ENCODE peak calls at places on chromosomes 13 and 19, in seven cellular contexts. One of them, this sample, is unnamed.

GRCh38 chr13:106052200-106052767 is 483.2 kb downstream of the EFNB2 start:
- DNase-seq in lower leg skin: no peak
- DNase-seq in LHCN-M2: peak; percentile 35
- DNase-seq in H1: no peak
- DNase-seq in sigmoid colon: no peak
- DNase-seq in mucosa of descending colon: no peak
- DNase-seq in activated T-cell treated with anti-CD3 and anti-CD28 coated beads, Interleukin-2, amount 50 U/mL, for 4 hours: no peak
- DNase-seq in this sample: no peak

GRCh38 chr13:29515372-29515771 is 80.1 kb downstream of the SLC7A1 start:
- DNase-seq in lower leg skin: no peak
- DNase-seq in LHCN-M2: no peak
- DNase-seq in H1: no peak
- DNase-seq in sigmoid colon: no peak
- DNase-seq in mucosa of descending colon: no peak
- DNase-seq in activated T-cell treated with anti-CD3 and anti-CD28 coated beads, Interleukin-2, amount 50 U/mL, for 4 hours: no peak
- DNase-seq in this sample: no peak

GRCh38 chr19:49635530-49636229 is 4.3 kb downstream of the RRAS start:
- DNase-seq in lower leg skin: no peak
- DNase-seq in LHCN-M2: no peak
- DNase-seq in H1: no peak
- DNase-seq in sigmoid colon: no peak
- DNase-seq in mucosa of descending colon: no peak
- DNase-seq in activated T-cell treated with anti-CD3 and anti-CD28 coated beads, Interleukin-2, amount 50 U/mL, for 4 hours: no peak
- DNase-seq in this sample: no peak

GRCh38 chr13:98575009-98575866 is 1.7 kb downstream of the STK24 start:
- DNase-seq in lower leg skin: no peak
- DNase-seq in LHCN-M2: no peak
- DNase-seq in H1: no peak
- DNase-seq in sigmoid colon: no peak
- DNase-seq in mucosa of descending colon: no peak
- DNase-seq in activated T-cell treated with anti-CD3 and anti-CD28 coated beads, Interleukin-2, amount 50 U/mL, for 4 hours: no peak
- DNase-seq in this sample: no peak

GRCh38 chr19:56119585-56119978 is 1.5 kb downstream of the ZNF787 start:
- DNase-seq in lower leg skin: peak; percentile 89
- DNase-seq in LHCN-M2: peak; percentile 50
- DNase-seq in H1: no peak
- DNase-seq in sigmoid colon: no peak
- DNase-seq in mucosa of descending colon: peak; percentile 71
- DNase-seq in activated T-cell treated with anti-CD3 and anti-CD28 coated beads, Interleukin-2, amount 50 U/mL, for 4 hours: no peak
- DNase-seq in this sample: peak; percentile 48

GRCh38 chr19:58559275-58560006 is 1.0 kb upstream of the UBE2M start:
- DNase-seq in lower leg skin: peak; percentile 97
- DNase-seq in LHCN-M2: peak; percentile 91
- DNase-seq in H1: no peak
- DNase-seq in sigmoid colon: peak; percentile 97
- DNase-seq in mucosa of descending colon: peak; percentile 89
- DNase-seq in activated T-cell treated with anti-CD3 and anti-CD28 coated beads, Interleukin-2, amount 50 U/mL, for 4 hours: no peak
- DNase-seq in this sample: peak; percentile 89

GRCh38 chr13:27783111-27783510 is 9.2 kb upstream of the GSX1 start:
- DNase-seq in lower leg skin: peak; percentile 71
- DNase-seq in LHCN-M2: no peak
- DNase-seq in H1: no peak
- DNase-seq in sigmoid colon: no peak
- DNase-seq in mucosa of descending colon: no peak
- DNase-seq in activated T-cell treated with anti-CD3 and anti-CD28 coated beads, Interleukin-2, amount 50 U/mL, for 4 hours: no peak
- DNase-seq in this sample: peak; percentile 37

GRCh38 chr13:23449386-23450162 is 16.1 kb upstream of the SACS start:
- DNase-seq in lower leg skin: no peak
- DNase-seq in LHCN-M2: no peak
- DNase-seq in H1: peak; percentile 68
- DNase-seq in sigmoid colon: no peak
- DNase-seq in mucosa of descending colon: no peak
- DNase-seq in activated T-cell treated with anti-CD3 and anti-CD28 coated beads, Interleukin-2, amount 50 U/mL, for 4 hours: no peak
- DNase-seq in this sample: no peak

GRCh38 chr13:28204690-28205443 is 66.5 kb downstream of the PAN3 start:
- DNase-seq in lower leg skin: no peak
- DNase-seq in LHCN-M2: no peak
- DNase-seq in H1: no peak
- DNase-seq in sigmoid colon: no peak
- DNase-seq in mucosa of descending colon: no peak
- DNase-seq in activated T-cell treated with anti-CD3 and anti-CD28 coated beads, Interleukin-2, amount 50 U/mL, for 4 hours: no peak
- DNase-seq in this sample: no peak

GRCh38 chr19:43618921-43619261 is 538 bp downstream of the ZNF428 start:
- DNase-seq in lower leg skin: no peak
- DNase-seq in LHCN-M2: no peak
- DNase-seq in H1: no peak
- DNase-seq in sigmoid colon: no peak
- DNase-seq in mucosa of descending colon: no peak
- DNase-seq in activated T-cell treated with anti-CD3 and anti-CD28 coated beads, Interleukin-2, amount 50 U/mL, for 4 hours: peak; percentile 17
- DNase-seq in this sample: no peak

GRCh38 chr13:113349491-113349890 is 14.4 kb downstream of the GRTP1 start:
- DNase-seq in lower leg skin: no peak
- DNase-seq in LHCN-M2: no peak
- DNase-seq in H1: no peak
- DNase-seq in sigmoid colon: no peak
- DNase-seq in mucosa of descending colon: no peak
- DNase-seq in activated T-cell treated with anti-CD3 and anti-CD28 coated beads, Interleukin-2, amount 50 U/mL, for 4 hours: no peak
- DNase-seq in this sample: no peak

GRCh38 chr13:27289016-27289665 is 18.5 kb downstream of the RASL11A start:
- DNase-seq in lower leg skin: no peak
- DNase-seq in LHCN-M2: no peak
- DNase-seq in H1: no peak
- DNase-seq in sigmoid colon: no peak
- DNase-seq in mucosa of descending colon: no peak
- DNase-seq in activated T-cell treated with anti-CD3 and anti-CD28 coated beads, Interleukin-2, amount 50 U/mL, for 4 hours: no peak
- DNase-seq in this sample: no peak

GRCh38 chr13:79631260-79631659 is 150.3 kb downstream of the NDFIP2 start:
- DNase-seq in lower leg skin: no peak
- DNase-seq in LHCN-M2: peak; percentile 92
- DNase-seq in H1: no peak
- DNase-seq in sigmoid colon: no peak
- DNase-seq in mucosa of descending colon: no peak
- DNase-seq in activated T-cell treated with anti-CD3 and anti-CD28 coated beads, Interleukin-2, amount 50 U/mL, for 4 hours: no peak
- DNase-seq in this sample: peak; percentile 9

GRCh38 chr19:498977-499623 is 2.8 kb downstream of the MADCAM1 start:
- DNase-seq in lower leg skin: no peak
- DNase-seq in LHCN-M2: no peak
- DNase-seq in H1: no peak
- DNase-seq in sigmoid colon: no peak
- DNase-seq in mucosa of descending colon: no peak
- DNase-seq in activated T-cell treated with anti-CD3 and anti-CD28 coated beads, Interleukin-2, amount 50 U/mL, for 4 hours: no peak
- DNase-seq in this sample: no peak

GRCh38 chr19:18483119-18483518 is 38.8 kb downstream of the ELL start:
- DNase-seq in lower leg skin: no peak
- DNase-seq in LHCN-M2: no peak
- DNase-seq in H1: no peak
- DNase-seq in sigmoid colon: no peak
- DNase-seq in mucosa of descending colon: no peak
- DNase-seq in activated T-cell treated with anti-CD3 and anti-CD28 coated beads, Interleukin-2, amount 50 U/mL, for 4 hours: no peak
- DNase-seq in this sample: no peak

GRCh38 chr13:27641711-27642502 is 20.2 kb downstream of the POLR1D start:
- DNase-seq in lower leg skin: no peak
- DNase-seq in LHCN-M2: no peak
- DNase-seq in H1: no peak
- DNase-seq in sigmoid colon: no peak
- DNase-seq in mucosa of descending colon: no peak
- DNase-seq in activated T-cell treated with anti-CD3 and anti-CD28 coated beads, Interleukin-2, amount 50 U/mL, for 4 hours: no peak
- DNase-seq in this sample: no peak

GRCh38 chr19:27896091-27896490 is 1316.9 kb downstream of the UQCRFS1 start:
- DNase-seq in lower leg skin: peak; percentile 70
- DNase-seq in LHCN-M2: no peak
- DNase-seq in H1: no peak
- DNase-seq in sigmoid colon: no peak
- DNase-seq in mucosa of descending colon: no peak
- DNase-seq in activated T-cell treated with anti-CD3 and anti-CD28 coated beads, Interleukin-2, amount 50 U/mL, for 4 hours: no peak
- DNase-seq in this sample: no peak

GRCh38 chr13:99124695-99125334 is 75.8 kb upstream of the UBAC2 start:
- DNase-seq in lower leg skin: no peak
- DNase-seq in LHCN-M2: peak; percentile 82
- DNase-seq in H1: no peak
- DNase-seq in sigmoid colon: no peak
- DNase-seq in mucosa of descending colon: no peak
- DNase-seq in activated T-cell treated with anti-CD3 and anti-CD28 coated beads, Interleukin-2, amount 50 U/mL, for 4 hours: no peak
- DNase-seq in this sample: no peak

GRCh38 chr19:43809762-43810696 is 7.8 kb upstream of the LYPD5 start:
- DNase-seq in lower leg skin: peak; percentile 2
- DNase-seq in LHCN-M2: peak; percentile 59
- DNase-seq in H1: no peak
- DNase-seq in sigmoid colon: no peak
- DNase-seq in mucosa of descending colon: peak; percentile 16
- DNase-seq in activated T-cell treated with anti-CD3 and anti-CD28 coated beads, Interleukin-2, amount 50 U/mL, for 4 hours: no peak
- DNase-seq in this sample: no peak

GRCh38 chr13:51608857-51609406 is 24.7 kb downstream of the WDFY2 start:
- DNase-seq in lower leg skin: no peak
- DNase-seq in LHCN-M2: no peak
- DNase-seq in H1: no peak
- DNase-seq in sigmoid colon: no peak
- DNase-seq in mucosa of descending colon: no peak
- DNase-seq in activated T-cell treated with anti-CD3 and anti-CD28 coated beads, Interleukin-2, amount 50 U/mL, for 4 hours: no peak
- DNase-seq in this sample: no peak

GRCh38 chr13:61695147-61695546 is 279.5 kb upstream of the PCDH20 start:
- DNase-seq in lower leg skin: no peak
- DNase-seq in LHCN-M2: no peak
- DNase-seq in H1: no peak
- DNase-seq in sigmoid colon: no peak
- DNase-seq in mucosa of descending colon: no peak
- DNase-seq in activated T-cell treated with anti-CD3 and anti-CD28 coated beads, Interleukin-2, amount 50 U/mL, for 4 hours: no peak
- DNase-seq in this sample: no peak

GRCh38 chr13:97257800-97258799 is 36.0 kb downstream of the MBNL2 start:
- DNase-seq in lower leg skin: peak; percentile 91
- DNase-seq in LHCN-M2: peak; percentile 83
- DNase-seq in H1: no peak
- DNase-seq in sigmoid colon: peak; percentile 83
- DNase-seq in mucosa of descending colon: no peak
- DNase-seq in activated T-cell treated with anti-CD3 and anti-CD28 coated beads, Interleukin-2, amount 50 U/mL, for 4 hours: no peak
- DNase-seq in this sample: peak; percentile 91

GRCh38 chr13:112908342-112908741 is 60.7 kb upstream of the MCF2L start:
- DNase-seq in lower leg skin: peak; percentile 6
- DNase-seq in LHCN-M2: no peak
- DNase-seq in H1: no peak
- DNase-seq in sigmoid colon: no peak
- DNase-seq in mucosa of descending colon: no peak
- DNase-seq in activated T-cell treated with anti-CD3 and anti-CD28 coated beads, Interleukin-2, amount 50 U/mL, for 4 hours: no peak
- DNase-seq in this sample: no peak

GRCh38 chr19:19488041-19488874 is 27.1 kb downstream of the TSSK6 start:
- DNase-seq in lower leg skin: no peak
- DNase-seq in LHCN-M2: no peak
- DNase-seq in H1: no peak
- DNase-seq in sigmoid colon: no peak
- DNase-seq in mucosa of descending colon: peak; percentile 72
- DNase-seq in activated T-cell treated with anti-CD3 and anti-CD28 coated beads, Interleukin-2, amount 50 U/mL, for 4 hours: no peak
- DNase-seq in this sample: peak; percentile 65

GRCh38 chr13:101211261-101211660 is 205.0 kb downstream of the NALCN start:
- DNase-seq in lower leg skin: no peak
- DNase-seq in LHCN-M2: peak; percentile 85
- DNase-seq in H1: no peak
- DNase-seq in sigmoid colon: no peak
- DNase-seq in mucosa of descending colon: no peak
- DNase-seq in activated T-cell treated with anti-CD3 and anti-CD28 coated beads, Interleukin-2, amount 50 U/mL, for 4 hours: no peak
- DNase-seq in this sample: no peak

GRCh38 chr19:42471554-42472249 is 29.0 kb upstream of the CXCL17 start:
- DNase-seq in lower leg skin: peak; percentile 78
- DNase-seq in LHCN-M2: peak; percentile 83
- DNase-seq in H1: no peak
- DNase-seq in sigmoid colon: no peak
- DNase-seq in mucosa of descending colon: peak; percentile 52
- DNase-seq in activated T-cell treated with anti-CD3 and anti-CD28 coated beads, Interleukin-2, amount 50 U/mL, for 4 hours: no peak
- DNase-seq in this sample: peak; percentile 29

GRCh38 chr13:25652764-25653163 is 281.0 kb downstream of the ATP8A2 start:
- DNase-seq in lower leg skin: no peak
- DNase-seq in LHCN-M2: peak; percentile 20
- DNase-seq in H1: no peak
- DNase-seq in sigmoid colon: no peak
- DNase-seq in mucosa of descending colon: no peak
- DNase-seq in activated T-cell treated with anti-CD3 and anti-CD28 coated beads, Interleukin-2, amount 50 U/mL, for 4 hours: no peak
- DNase-seq in this sample: no peak

GRCh38 chr13:24680258-24680920 is at the start of gene ATP12A:
- DNase-seq in lower leg skin: peak; percentile 84
- DNase-seq in LHCN-M2: no peak
- DNase-seq in H1: no peak
- DNase-seq in sigmoid colon: no peak
- DNase-seq in mucosa of descending colon: peak; percentile 42
- DNase-seq in activated T-cell treated with anti-CD3 and anti-CD28 coated beads, Interleukin-2, amount 50 U/mL, for 4 hours: peak; percentile 35
- DNase-seq in this sample: peak; percentile 20

GRCh38 chr19:18281082-18282020 is at the start of gene JUND:
- DNase-seq in lower leg skin: peak; percentile 99
- DNase-seq in LHCN-M2: peak; percentile 95
- DNase-seq in H1: peak; percentile 90
- DNase-seq in sigmoid colon: peak; percentile 99
- DNase-seq in mucosa of descending colon: peak; percentile 97
- DNase-seq in activated T-cell treated with anti-CD3 and anti-CD28 coated beads, Interleukin-2, amount 50 U/mL, for 4 hours: peak; percentile 95
- DNase-seq in this sample: peak; percentile 99

GRCh38 chr13:44506251-44506650 is 69.9 kb downstream of the TSC22D1 start:
- DNase-seq in lower leg skin: no peak
- DNase-seq in LHCN-M2: no peak
- DNase-seq in H1: no peak
- DNase-seq in sigmoid colon: no peak
- DNase-seq in mucosa of descending colon: no peak
- DNase-seq in activated T-cell treated with anti-CD3 and anti-CD28 coated beads, Interleukin-2, amount 50 U/mL, for 4 hours: no peak
- DNase-seq in this sample: no peak

This sample was measured in body of pancreas.